ENCODE peak calls at places on chromosomes 13 and 19, in four cellular contexts. E is fibroblast of the aortic adventitia, K is cardiac fibroblast, T is psoas muscle. I is an unnamed sample.

GRCh38 chr19:35109395-35110112 is 6.1 kb upstream of the FXYD3 start:
- DNase-seq in K (no peak), T (peak), E (no peak), I (peak)

GRCh38 chr19:5070922-5071321 is 102.0 kb downstream of the KDM4B start:
- DNase-seq in K (no peak), T (peak), E (no peak), I (no peak)

GRCh38 chr19:610801-611505 is 21.3 kb downstream of the HCN2 start:
- DNase-seq in K (peak), E (no peak), T (peak), I (peak)

GRCh38 chr19:42465827-42466280 is 23.1 kb upstream of the CXCL17 start:
- DNase-seq in T (no peak), K (no peak), E (no peak), I (no peak)

GRCh38 chr13:113601166-113602070 is 16.9 kb downstream of the TFDP1 start:
- DNase-seq in E (no peak), K (no peak), T (peak), I (no peak)

GRCh38 chr19:16581145-16581970 is 9.1 kb upstream of the SLC35E1 start:
- DNase-seq in T (peak), K (no peak), E (no peak), I (no peak)

GRCh38 chr13:113809934-113810333 is 50.9 kb downstream of the TMEM255B start:
- DNase-seq in T (no peak), E (no peak), K (no peak), I (no peak)

GRCh38 chr19:36604656-36605100 is 435 bp upstream of the ZNF382 start:
- DNase-seq in K (peak), T (peak), E (peak), I (peak)

GRCh38 chr13:98289339-98289935 is 112.4 kb upstream of the RNF113B start:
- DNase-seq in T (no peak), K (no peak), E (no peak), I (no peak)

GRCh38 chr19:8846819-8847218 is 14.6 kb downstream of the MBD3L1 start:
- DNase-seq in K (no peak), T (no peak), E (no peak), I (no peak)

GRCh38 chr13:113851826-113852535 is 11.9 kb downstream of the GAS6 start:
- DNase-seq in E (no peak), T (no peak), K (no peak), I (no peak)

GRCh38 chr13:98480915-98481510 is 95.9 kb downstream of the STK24 start:
- DNase-seq in E (no peak), K (peak), T (no peak), I (no peak)

GRCh38 chr13:109569938-109570711 is 216.3 kb downstream of the IRS2 start:
- DNase-seq in E (no peak), T (no peak), K (no peak), I (no peak)

GRCh38 chr13:99057310-99057975 is 79.6 kb upstream of the DOCK9 start:
- DNase-seq in K (peak), E (peak), T (no peak), I (no peak)

GRCh38 chr13:75660694-75661093 is 24.6 kb downstream of the LMO7 start:
- DNase-seq in E (no peak), T (no peak), K (no peak), I (no peak)

GRCh38 chr13:85277753-85278152 is 521.5 kb downstream of the SLITRK6 start:
- DNase-seq in E (peak), K (no peak), T (no peak), I (no peak)

GRCh38 chr13:29162638-29163037 is 342.5 kb downstream of the MTUS2 start:
- DNase-seq in T (no peak), K (no peak), E (no peak), I (no peak)

GRCh38 chr13:34682406-34682805 is 259.7 kb upstream of the NBEA start:
- DNase-seq in K (no peak), E (no peak), T (no peak), I (no peak)

GRCh38 chr19:19179548-19180441 is 9.7 kb upstream of the MEF2B start:
- DNase-seq in T (no peak), E (no peak), K (no peak), I (no peak)

GRCh38 chr19:33409035-33409434 is 35.5 kb downstream of the CEBPG start:
- DNase-seq in T (peak), K (no peak), E (no peak), I (no peak)

GRCh38 chr13:28488376-28489005 is 6.4 kb downstream of the FLT1 start:
- DNase-seq in T (no peak), K (peak), E (no peak), I (no peak)

GRCh38 chr13:37068962-37069361 is 9.5 kb upstream of the SUPT20H start:
- DNase-seq in E (peak), K (peak), T (no peak), I (no peak)

GRCh38 chr19:51301266-51301665 is 10.2 kb upstream of the IGLON5 start:
- DNase-seq in E (no peak), K (no peak), T (no peak), I (no peak)

GRCh38 chr13:89372193-89372592 is 1701.0 kb downstream of the SLITRK5 start:
- DNase-seq in T (no peak), E (no peak), K (no peak), I (no peak)

GRCh38 chr19:15394426-15394825 is 14.8 kb upstream of the AKAP8 start:
- DNase-seq in K (no peak), T (no peak), E (no peak), I (no peak)

GRCh38 chr13:51959773-51960172 is 51.5 kb downstream of the ATP7B start:
- DNase-seq in T (no peak), K (no peak), E (no peak), I (no peak)

GRCh38 chr13:97367016-97367415 is 67.0 kb upstream of the RAP2A start:
- DNase-seq in K (peak), E (no peak), T (no peak), I (no peak)

GRCh38 chr19:31160346-31160926 is 188.8 kb downstream of the TSHZ3 start:
- DNase-seq in E (peak), T (no peak), K (no peak), I (no peak)

GRCh38 chr19:18208098-18208951 is 4.5 kb upstream of the RAB3A start:
- DNase-seq in K (peak), E (peak), T (peak), I (peak)

GRCh38 chr13:48317511-48317981 is 14.0 kb downstream of the RB1 start:
- DNase-seq in T (peak), E (no peak), K (no peak), I (no peak)

GRCh38 chr13:112769615-112770014 is 79.8 kb downstream of the ATP11A start:
- DNase-seq in K (no peak), T (no peak), E (no peak), I (no peak)

GRCh38 chr13:70723732-70724131 is 615.5 kb upstream of the KLHL1 start:
- DNase-seq in T (no peak), K (peak), E (no peak), I (no peak)

GRCh38 chr19:16400911-16401675 is 70.7 kb downstream of the EPS15L1 start:
- DNase-seq in T (peak), K (no peak), E (peak), I (no peak)

GRCh38 chr19:41792513-41793413 is 3.6 kb upstream of the CEACAM3 start:
- DNase-seq in T (peak), K (peak), E (peak), I (peak)

GRCh38 chr19:19551862-19552192 is 13.8 kb downstream of the CILP2 start:
- DNase-seq in K (no peak), E (no peak), T (no peak), I (no peak)

GRCh38 chr13:113836917-113837553 is 26.8 kb downstream of the GAS6 start:
- DNase-seq in K (peak), T (peak), E (peak), I (no peak)

GRCh38 chr13:41596190-41596589 is 138.8 kb downstream of the RGCC start:
- DNase-seq in K (peak), T (no peak), E (no peak), I (no peak)
- TF ChIP-seq CTCF in K (peak), T (no peak), E (peak), I (no peak)

GRCh38 chr19:12821761-12822160 is 12.6 kb downstream of the RTBDN start:
- DNase-seq in E (no peak), K (peak), T (no peak), I (no peak)

GRCh38 chr19:12828494-12828893 is 5.9 kb downstream of the RTBDN start:
- DNase-seq in T (no peak), E (no peak), K (no peak), I (peak)

DNA sequence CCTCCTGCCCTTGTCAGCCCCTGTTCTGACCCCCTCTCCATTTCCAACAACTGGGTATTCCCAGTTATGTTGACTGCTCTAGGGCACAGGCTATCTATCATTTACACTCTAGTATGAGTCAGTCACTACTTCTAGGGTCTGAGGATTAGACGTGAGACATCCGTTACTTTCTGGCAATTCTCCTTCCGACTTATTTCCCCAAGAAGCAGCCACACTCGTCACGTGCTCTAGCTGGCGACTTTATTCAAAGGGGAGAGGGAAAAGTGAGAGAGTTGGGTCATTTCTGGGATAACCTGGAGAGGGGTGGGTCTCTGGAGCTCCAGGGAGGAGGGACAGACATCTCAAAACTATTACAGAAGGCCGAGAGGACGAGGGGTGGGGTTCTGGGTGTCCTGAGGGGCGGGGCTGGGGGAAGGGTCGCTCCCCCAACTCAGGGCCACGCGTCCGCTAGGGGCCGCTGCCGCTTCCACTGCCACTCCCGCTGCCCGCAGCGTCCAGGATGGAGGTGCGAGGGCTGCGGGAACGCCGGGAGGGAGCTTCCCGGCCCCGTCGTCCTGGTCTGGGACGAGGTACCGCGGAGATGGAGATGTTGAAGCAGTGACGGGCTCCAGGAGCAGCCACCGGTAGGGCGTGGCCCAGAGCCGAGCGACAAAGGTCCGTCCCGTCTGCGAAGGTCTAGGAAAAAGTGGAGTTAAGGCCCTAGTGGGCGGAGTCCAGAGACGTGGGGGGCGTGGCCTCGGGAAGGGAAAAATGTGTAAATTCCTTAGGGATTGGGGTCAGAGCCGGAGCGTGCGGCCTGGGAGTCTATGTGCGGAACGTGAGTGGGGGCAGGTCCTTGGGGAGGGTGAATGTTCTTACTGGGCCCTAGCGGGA is 8.9 kb downstream of the RTBDN start:
- DNase-seq in E (no peak), T (no peak), K (peak), I (peak)
- TF ChIP-seq CTCF in E (peak), T (peak), K (peak), I (peak)

DNA sequence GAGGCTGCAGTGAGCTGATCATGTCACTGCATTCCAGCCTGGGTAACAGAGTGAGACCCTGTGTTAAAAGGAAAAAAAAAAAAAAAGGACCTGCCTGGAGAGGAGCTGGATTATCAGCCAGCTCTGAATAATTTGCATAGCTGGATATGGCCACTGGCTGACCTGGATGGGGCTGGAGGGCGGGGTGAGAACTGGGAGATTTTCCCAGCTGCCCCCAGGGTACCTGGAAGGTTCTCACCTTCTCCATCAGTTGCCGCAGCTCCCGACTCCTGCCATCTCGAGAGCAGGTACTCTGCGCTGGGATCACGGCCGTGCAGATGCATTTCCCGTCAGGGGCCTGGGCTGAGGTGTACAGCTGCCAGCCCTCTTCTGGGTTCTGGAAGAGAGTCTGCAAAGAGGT is 25.3 kb downstream of the PIN1 start:
- DNase-seq in E (no peak), K (no peak), T (no peak), I (no peak)
- TF ChIP-seq CTCF in E (no peak), K (no peak), T (no peak), I (no peak)

GRCh38 chr13:33376212-33376611 is 90.7 kb upstream of the STARD13 start:
- DNase-seq in K (no peak), T (no peak), E (no peak), I (no peak)
- TF ChIP-seq CTCF in K (no peak), T (no peak), E (no peak), I (no peak)

GRCh38 chr19:55444720-55445045 is 1.6 kb upstream of the SHISA7 start:
- DNase-seq in T (no peak), E (no peak), K (no peak), I (no peak)

GRCh38 chr19:55442372-55443044 is 592 bp downstream of the SHISA7 start:
- DNase-seq in E (no peak), T (no peak), K (no peak), I (no peak)

GRCh38 chr19:55441692-55442321 is 1.3 kb downstream of the SHISA7 start:
- DNase-seq in E (no peak), K (no peak), T (no peak), I (no peak)

GRCh38 chr19:55443824-55444719 is 972 bp upstream of the SHISA7 start:
- DNase-seq in T (no peak), K (no peak), E (no peak), I (no peak)

GRCh38 chr19:55443045-55443823 is at the start of gene SHISA7:
- DNase-seq in K (no peak), E (no peak), T (no peak), I (no peak)
- TF ChIP-seq CTCF in K (no peak), E (no peak), T (no peak), I (no peak)

GRCh38 chr19:29248332-29248844 is 35.4 kb upstream of the UQCRFS1 start:
- DNase-seq in K (no peak), E (no peak), T (no peak), I (no peak)
- TF ChIP-seq CTCF in K (no peak), E (no peak), T (no peak), I (no peak)

GRCh38 chr19:38725469-38726283 is 18.6 kb downstream of the CAPN12 start:
- DNase-seq in T (no peak), K (no peak), E (no peak), I (no peak)

GRCh38 chr19:38724380-38724854 is 19.9 kb downstream of the CAPN12 start:
- DNase-seq in E (no peak), T (peak), K (no peak), I (no peak)

GRCh38 chr19:38722947-38723605 is 21.2 kb downstream of the CAPN12 start:
- DNase-seq in T (no peak), K (no peak), E (no peak), I (no peak)

GRCh38 chr19:38721977-38722773 is 22.1 kb downstream of the CAPN12 start:
- DNase-seq in T (no peak), K (no peak), E (no peak), I (no peak)

DNA sequence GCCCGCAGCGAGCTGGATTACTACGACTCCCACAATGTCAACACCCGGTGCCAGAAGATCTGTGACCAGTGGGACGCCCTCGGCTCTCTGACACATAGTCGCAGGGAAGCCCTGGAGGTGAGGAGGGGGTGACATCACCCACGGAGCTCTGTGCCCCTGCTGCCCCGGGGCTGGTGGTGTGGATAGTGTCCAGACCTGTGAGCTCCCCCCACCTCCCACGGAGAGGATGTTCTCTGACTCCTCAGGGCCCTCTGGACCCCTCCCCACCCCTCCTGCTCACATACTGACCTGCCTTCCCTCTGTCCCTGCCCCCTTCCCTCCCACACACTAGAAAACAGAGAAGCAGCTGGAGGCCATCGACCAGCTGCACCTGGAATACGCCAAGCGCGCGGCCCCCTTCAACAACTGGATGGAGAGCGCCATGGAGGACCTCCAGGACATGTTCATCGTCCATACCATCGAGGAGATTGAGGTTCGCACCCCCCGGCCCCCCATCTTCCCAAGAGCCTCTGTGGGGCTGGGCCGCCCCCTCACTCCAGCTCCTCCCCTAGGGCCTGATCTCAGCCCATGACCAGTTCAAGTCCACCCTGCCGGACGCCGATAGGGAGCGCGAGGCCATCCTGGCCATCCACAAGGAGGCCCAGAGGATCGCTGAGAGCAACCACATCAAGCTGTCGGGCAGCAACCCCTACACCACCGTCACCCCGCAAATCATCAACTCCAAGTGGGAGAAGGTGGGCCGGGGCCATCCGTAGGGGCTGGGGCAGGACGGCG is 20.5 kb downstream of the CAPN12 start:
- DNase-seq in E (no peak), K (no peak), T (no peak), I (no peak)
- TF ChIP-seq CTCF in E (no peak), K (no peak), T (no peak), I (no peak)

DNA sequence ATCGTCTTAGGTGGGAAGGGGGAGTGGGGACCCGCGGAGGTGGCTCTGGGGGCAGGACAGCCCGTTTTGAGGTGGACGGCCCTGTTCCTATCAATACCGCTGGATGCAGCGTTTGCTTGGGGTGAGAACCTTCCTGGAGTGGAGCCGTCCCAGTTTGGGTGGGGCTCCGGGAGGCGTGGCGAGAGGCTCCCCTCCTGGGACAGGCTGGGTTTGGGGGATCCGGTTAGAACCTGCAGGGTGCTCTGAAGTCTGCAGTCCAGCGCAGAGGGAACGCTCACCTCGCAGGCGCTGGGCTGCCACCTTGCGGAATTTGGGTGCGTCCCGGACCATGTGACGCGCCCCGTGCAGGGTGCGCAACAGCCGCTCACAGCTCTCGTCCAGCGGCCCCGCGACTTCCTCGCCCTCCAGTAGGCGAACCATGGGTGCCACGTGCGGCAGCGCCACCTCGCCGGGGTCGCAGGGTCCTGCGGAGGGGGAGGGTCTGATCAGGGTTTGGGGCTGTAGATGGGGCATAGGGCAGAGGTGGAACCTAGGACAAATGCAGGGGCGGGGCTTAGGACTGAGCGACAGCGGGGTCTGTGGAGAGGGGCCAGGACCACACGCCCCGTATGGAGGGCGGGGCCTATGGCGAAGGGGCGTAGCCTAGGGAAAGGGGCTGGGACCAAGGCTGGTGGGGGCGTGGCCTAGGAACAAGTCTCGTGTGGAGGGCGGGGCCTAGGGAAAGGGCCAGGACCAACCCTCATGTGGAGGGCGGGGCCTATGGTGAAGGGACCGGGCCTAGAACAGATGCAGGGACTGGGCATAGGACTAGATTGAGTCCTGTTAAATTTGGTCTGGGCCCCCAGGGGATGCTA is 13.8 kb downstream of the SH2D3A start:
- DNase-seq in T (peak), K (peak), E (peak), I (peak)
- TF ChIP-seq CTCF in T (peak), K (peak), E (peak), I (peak)

I was measured in nephron progenitor cell.